ENCODE peak calls at places on chromosomes 7 and 10, in five cellular contexts. One of them, this sample, is unnamed.

GRCh38 chr10:43998021-43998809 is 349.5 kb upstream of the ZNF32 start:
- DNase-seq in endothelial cell: no peak
- DNase-seq in NB4: no peak
- DNase-seq in choroid plexus epithelial cell: no peak
- DNase-seq in mucosa of descending colon: no peak
- DNase-seq in this sample: no peak

GRCh38 chr7:116628971-116629586 is 42.9 kb upstream of the MET start:
- DNase-seq in endothelial cell: no peak
- DNase-seq in NB4: no peak
- DNase-seq in choroid plexus epithelial cell: peak; percentile 50
- DNase-seq in mucosa of descending colon: no peak
- DNase-seq in this sample: peak; percentile 83

GRCh38 chr10:75431180-75432111 is at the start of gene LRMDA:
- DNase-seq in endothelial cell: peak; percentile 54
- DNase-seq in NB4: peak; percentile 99
- DNase-seq in choroid plexus epithelial cell: peak; percentile 45
- DNase-seq in mucosa of descending colon: peak; percentile 66
- DNase-seq in this sample: peak; percentile 73

GRCh38 chr7:12054830-12055229 is 156.3 kb upstream of the TMEM106B start:
- DNase-seq in endothelial cell: no peak
- DNase-seq in NB4: no peak
- DNase-seq in choroid plexus epithelial cell: no peak
- DNase-seq in mucosa of descending colon: no peak
- DNase-seq in this sample: no peak

GRCh38 chr7:157359581-157359980 is 22.8 kb downstream of the DNAJB6 start:
- DNase-seq in endothelial cell: no peak
- DNase-seq in NB4: no peak
- DNase-seq in choroid plexus epithelial cell: no peak
- DNase-seq in mucosa of descending colon: no peak
- DNase-seq in this sample: no peak

GRCh38 chr10:115604627-115605026 is 511.5 kb downstream of the ATRNL1 start:
- DNase-seq in endothelial cell: no peak
- DNase-seq in NB4: no peak
- DNase-seq in choroid plexus epithelial cell: no peak
- DNase-seq in mucosa of descending colon: no peak
- DNase-seq in this sample: no peak

GRCh38 chr7:2537981-2538851 is 17.1 kb downstream of the BRAT1 start:
- DNase-seq in endothelial cell: no peak
- DNase-seq in NB4: no peak
- DNase-seq in choroid plexus epithelial cell: no peak
- DNase-seq in mucosa of descending colon: peak; percentile 27
- DNase-seq in this sample: peak; percentile 48

GRCh38 chr10:71975087-71975890 is 11.1 kb downstream of the CHST3 start:
- DNase-seq in endothelial cell: no peak
- DNase-seq in NB4: no peak
- DNase-seq in choroid plexus epithelial cell: no peak
- DNase-seq in mucosa of descending colon: peak; percentile 68
- DNase-seq in this sample: peak; percentile 66

GRCh38 chr7:79523426-79523825 is 70.0 kb upstream of the MAGI2 start:
- DNase-seq in endothelial cell: no peak
- DNase-seq in NB4: no peak
- DNase-seq in choroid plexus epithelial cell: peak; percentile 82
- DNase-seq in mucosa of descending colon: no peak
- DNase-seq in this sample: no peak

GRCh38 chr7:108263364-108263951 is 133.3 kb upstream of the LAMB4 start:
- DNase-seq in endothelial cell: no peak
- DNase-seq in NB4: no peak
- DNase-seq in choroid plexus epithelial cell: no peak
- DNase-seq in mucosa of descending colon: peak; percentile 59
- DNase-seq in this sample: peak; percentile 59

GRCh38 chr7:142717453-142717852 is 31.8 kb upstream of the PRSS1 start:
- DNase-seq in endothelial cell: no peak
- DNase-seq in NB4: peak; percentile 28
- DNase-seq in choroid plexus epithelial cell: no peak
- DNase-seq in mucosa of descending colon: peak; percentile 31
- DNase-seq in this sample: no peak

GRCh38 chr10:122044045-122044661 is 55.2 kb downstream of the TACC2 start:
- DNase-seq in endothelial cell: no peak
- DNase-seq in NB4: no peak
- DNase-seq in choroid plexus epithelial cell: peak; percentile 42
- DNase-seq in mucosa of descending colon: no peak
- DNase-seq in this sample: peak; percentile 66

GRCh38 chr7:73397936-73398335 is 35.6 kb upstream of the FZD9 start:
- DNase-seq in endothelial cell: no peak
- DNase-seq in NB4: no peak
- DNase-seq in choroid plexus epithelial cell: no peak
- DNase-seq in mucosa of descending colon: no peak
- DNase-seq in this sample: no peak

GRCh38 chr7:134184767-134185166 is 57.6 kb downstream of the LRGUK start:
- DNase-seq in endothelial cell: no peak
- DNase-seq in NB4: peak; percentile 29
- DNase-seq in choroid plexus epithelial cell: peak; percentile 18
- DNase-seq in mucosa of descending colon: no peak
- DNase-seq in this sample: no peak